ENCODE peak calls at places on chromosomes 6 and 20, in ten cellular contexts. W, B, M, X, J, N, L, P, F and O are unnamed samples.
A peak's percentile ranks its signal among the peaks of the same experiment; 100 is the strongest.

GRCh38 chr20:64153861-64154589 is 10.2 kb upstream of the MYT1 start:
- DNase-seq in J (no peak), N (no peak), X (no peak), M (no peak), F (no peak), L (no peak), P (no peak), B (no peak), W (no peak), O (no peak)

GRCh38 chr6:109580519-109580918 is 97.5 kb upstream of the ZBTB24 start:
- DNase-seq in B (peak; percentile 56), P (no peak), N (no peak), L (no peak), J (no peak), W (no peak), F (peak; percentile 13), X (no peak), M (no peak), O (peak; percentile 4)

GRCh38 chr20:63320616-63321147 is 27.7 kb downstream of the COL20A1 start:
- DNase-seq in N (no peak), B (no peak), F (no peak), J (no peak), P (no peak), L (no peak), X (no peak), W (no peak), M (no peak), O (no peak)

GRCh38 chr6:105601541-105602174 is 198.8 kb upstream of the PREP start:
- DNase-seq in L (peak; percentile 55), W (no peak), N (peak; percentile 74), M (peak; percentile 50), P (peak; percentile 94), X (peak; percentile 70), J (no peak), F (no peak), B (peak; percentile 98), O (no peak)

GRCh38 chr6:100538086-100538485 is 73.4 kb upstream of the SIM1 start:
- DNase-seq in B (peak; percentile 23), W (no peak), L (no peak), X (no peak), N (no peak), P (no peak), F (no peak), M (no peak), J (no peak), O (no peak)

GRCh38 chr6:150231456-150231855 is 88.6 kb downstream of the PPP1R14C start:
- DNase-seq in J (no peak), L (no peak), M (no peak), X (no peak), F (no peak), W (no peak), N (no peak), B (peak; percentile 84), P (peak; percentile 32), O (no peak)

GRCh38 chr20:53736122-53736756 is 142.6 kb upstream of the ZNF217 start:
- DNase-seq in J (no peak), F (no peak), W (no peak), P (no peak), X (peak; percentile 35), M (no peak), L (no peak), N (no peak), B (peak; percentile 67), O (no peak)

GRCh38 chr6:9095671-9096260 is 660.4 kb upstream of the SLC35B3 start:
- DNase-seq in F (no peak), J (no peak), X (no peak), L (no peak), M (no peak), P (no peak), W (no peak), B (no peak), N (no peak), O (no peak)

GRCh38 chr6:1325471-1326309 is 13.8 kb downstream of the FOXQ1 start:
- DNase-seq in B (peak; percentile 96), J (no peak), X (peak; percentile 91), W (no peak), F (no peak), P (peak; percentile 98), N (no peak), M (peak; percentile 66), L (no peak), O (no peak)

GRCh38 chr6:2754911-2755310 is 4.2 kb upstream of the MYLK4 start:
- DNase-seq in P (no peak), B (no peak), F (no peak), N (no peak), J (no peak), L (no peak), M (no peak), W (no peak), X (no peak), O (no peak)

GRCh38 chr6:169891421-169891820 is 140.0 kb downstream of the ERMARD start:
- DNase-seq in X (no peak), N (no peak), W (peak; percentile 9), L (no peak), M (no peak), B (no peak), F (no peak), P (no peak), J (no peak), O (no peak)

GRCh38 chr6:125974214-125974866 is 12.0 kb upstream of the TRMT11 start:
- DNase-seq in J (peak; percentile 39), W (no peak), L (no peak), N (no peak), M (no peak), P (peak; percentile 59), X (no peak), F (no peak), B (peak; percentile 47), O (no peak)

GRCh38 chr20:35269055-35269781 is 8.7 kb downstream of the MMP24OS start:
- DNase-seq in M (peak; percentile 69), J (peak; percentile 81), X (peak; percentile 66), L (peak; percentile 82), N (no peak), B (peak; percentile 45), F (peak; percentile 91), W (peak; percentile 66), P (peak; percentile 59), O (peak; percentile 88)

GRCh38 chr20:63223121-63223825 is 7.3 kb upstream of the YTHDF1 start:
- DNase-seq in N (no peak), X (peak; percentile 51), L (peak; percentile 74), J (peak; percentile 56), F (peak; percentile 81), B (peak; percentile 22), P (no peak), M (peak; percentile 47), W (peak; percentile 67), O (peak; percentile 57)

GRCh38 chr6:88532241-88532860 is 366.2 kb upstream of the CNR1 start:
- DNase-seq in N (no peak), M (no peak), X (no peak), B (no peak), J (no peak), F (no peak), P (no peak), L (no peak), W (no peak), O (no peak)
- TF ChIP-seq CTCF in N (no peak), M (no peak), X (no peak), B (no peak), J (no peak), F (no peak), P (no peak), L (no peak), W (no peak), O (no peak)

DNA sequence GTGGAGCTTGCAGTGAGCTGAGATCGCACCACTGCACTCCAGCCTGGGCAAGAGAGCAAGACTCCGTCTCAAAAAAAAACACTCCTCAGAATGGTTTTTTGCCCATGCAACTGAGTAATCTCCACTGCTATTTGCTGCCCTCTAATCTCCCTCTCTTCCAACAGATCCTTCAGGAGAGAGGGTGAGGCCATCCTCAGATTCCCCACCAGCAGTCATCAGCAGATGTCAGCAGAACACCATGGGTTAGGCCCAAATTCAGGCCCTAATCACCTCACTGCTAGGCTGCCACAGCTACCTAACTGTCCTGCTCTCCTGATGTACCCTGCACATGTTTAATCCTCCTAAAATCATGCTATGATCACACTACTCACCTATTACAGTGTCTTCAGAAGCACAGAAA is 63.2 kb upstream of the BEND6 start:
- DNase-seq in N (no peak), M (no peak), W (no peak), P (peak; percentile 44), B (no peak), X (no peak), L (no peak), F (no peak), J (no peak), O (no peak)
- TF ChIP-seq CTCF in N (no peak), M (no peak), W (no peak), P (peak; percentile 31), B (no peak), X (no peak), L (peak; percentile 8), F (no peak), J (peak; percentile 57), O (no peak)

DNA sequence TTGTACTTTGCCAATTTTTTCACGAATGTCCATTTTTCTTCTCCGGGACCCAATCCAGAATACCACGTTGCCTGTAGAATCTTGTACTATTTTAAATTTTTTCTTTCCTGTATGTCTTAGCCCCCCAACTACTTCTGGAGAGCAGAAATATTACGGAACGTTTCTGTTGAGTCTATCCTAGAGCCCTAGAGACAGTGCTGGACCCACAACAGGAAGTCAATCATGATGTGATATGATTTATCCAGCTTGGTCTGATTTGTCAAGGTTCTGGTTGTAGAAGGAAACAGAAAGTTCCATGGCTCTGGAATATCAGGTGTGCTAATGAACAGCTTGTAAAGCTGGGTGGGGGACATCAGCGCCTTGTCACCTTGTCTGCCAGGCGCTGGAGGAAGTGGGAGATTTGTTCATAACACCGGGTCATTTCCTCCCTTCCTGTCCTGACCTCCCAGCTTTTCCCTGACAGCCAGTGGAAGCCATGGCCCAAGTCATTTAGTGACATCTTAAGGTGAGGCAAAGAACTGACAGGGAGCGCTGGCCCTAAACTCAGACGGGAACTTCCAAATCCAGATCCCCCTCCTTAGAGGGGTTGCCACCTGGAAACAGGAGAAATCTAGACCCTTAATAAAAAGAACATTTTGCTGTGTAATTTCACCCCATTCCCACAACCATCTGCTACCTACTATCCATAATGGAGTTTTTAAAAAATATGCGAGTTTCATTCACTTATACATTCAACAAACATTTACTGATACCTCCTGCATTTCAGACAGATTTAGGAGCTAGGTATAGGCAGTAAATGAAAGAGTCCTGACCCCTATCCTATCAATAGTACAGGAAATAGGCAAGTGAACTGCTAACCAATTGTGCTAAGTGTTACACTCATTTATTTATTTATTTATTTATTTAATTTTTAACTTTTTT is 130.5 kb downstream of the ZFP64 start:
- DNase-seq in F (peak; percentile 45), X (peak; percentile 6), M (no peak), W (no peak), J (no peak), P (peak; percentile 3), N (no peak), L (no peak), B (no peak), O (peak; percentile 30)
- TF ChIP-seq CTCF in F (no peak), X (peak; percentile 51), M (no peak), W (no peak), J (peak; percentile 12), P (peak; percentile 61), N (no peak), L (no peak), B (peak; percentile 39), O (no peak)

DNA sequence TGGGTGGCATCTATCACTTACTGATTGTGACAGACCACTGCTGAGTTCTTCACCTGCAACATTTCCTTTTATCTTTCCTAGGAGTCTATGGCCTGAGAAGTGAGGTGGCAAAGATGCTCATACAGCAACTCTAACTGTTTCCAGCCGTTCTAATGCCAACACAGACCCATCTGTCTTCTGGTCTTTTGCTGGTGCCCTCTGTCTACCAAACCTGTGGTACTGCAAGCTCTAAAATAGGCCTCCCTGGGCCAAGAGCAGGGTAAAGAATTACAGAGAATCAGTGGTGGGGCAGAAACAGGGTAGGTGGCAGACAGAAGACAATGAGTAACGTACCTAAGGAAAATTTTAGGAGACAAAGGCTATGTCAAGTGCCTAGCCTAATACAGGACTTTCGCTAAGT is 611.0 kb upstream of the FLRT3 start:
- DNase-seq in B (no peak), N (no peak), M (no peak), W (no peak), F (no peak), P (no peak), L (no peak), X (no peak), J (no peak), O (no peak)
- TF ChIP-seq CTCF in B (no peak), N (no peak), M (peak; percentile 5), W (no peak), F (no peak), P (no peak), L (no peak), X (no peak), J (no peak), O (no peak)